ENCODE peak calls at places on chromosomes 3 and 15, in nine cellular contexts. One of them, this sample, is unnamed.

GRCh38 chr3:66763294-66763693 is 234.8 kb upstream of the KBTBD8 start:
- DNase-seq in keratinocyte: peak
- DNase-seq in Peyer's patch: no peak
- DNase-seq in psoas muscle: no peak
- DNase-seq in NB4: no peak
- DNase-seq in fibroblast of pulmonary artery: peak
- DNase-seq in fibroblast of mammary gland: peak
- DNase-seq in IMR-90: peak
- DNase-seq in mammary epithelial cell: peak
- DNase-seq in this sample: no peak

GRCh38 chr3:141275032-141275422 is 43.4 kb downstream of the PXYLP1 start:
- DNase-seq in fibroblast of pulmonary artery: no peak
- DNase-seq in Peyer's patch: no peak
- DNase-seq in fibroblast of mammary gland: peak
- DNase-seq in psoas muscle: no peak
- DNase-seq in mammary epithelial cell: peak
- DNase-seq in keratinocyte: peak
- DNase-seq in IMR-90: peak
- DNase-seq in NB4: peak
- DNase-seq in this sample: no peak

GRCh38 chr3:188558343-188559068 is 404.5 kb downstream of the LPP start:
- DNase-seq in NB4: no peak
- DNase-seq in fibroblast of pulmonary artery: peak
- DNase-seq in fibroblast of mammary gland: peak
- DNase-seq in mammary epithelial cell: no peak
- DNase-seq in Peyer's patch: no peak
- DNase-seq in IMR-90: peak
- DNase-seq in psoas muscle: no peak
- DNase-seq in keratinocyte: no peak
- DNase-seq in this sample: no peak

GRCh38 chr15:76309561-76310330 is 1.5 kb downstream of the ETFA start:
- DNase-seq in NB4: no peak
- DNase-seq in mammary epithelial cell: no peak
- DNase-seq in IMR-90: no peak
- DNase-seq in psoas muscle: no peak
- DNase-seq in keratinocyte: no peak
- DNase-seq in fibroblast of pulmonary artery: peak
- DNase-seq in fibroblast of mammary gland: peak
- DNase-seq in Peyer's patch: no peak
- DNase-seq in this sample: peak

GRCh38 chr3:99674086-99674789 is 35.8 kb downstream of the COL8A1 start:
- DNase-seq in fibroblast of mammary gland: no peak
- DNase-seq in NB4: no peak
- DNase-seq in keratinocyte: no peak
- DNase-seq in Peyer's patch: no peak
- DNase-seq in psoas muscle: no peak
- DNase-seq in fibroblast of pulmonary artery: peak
- DNase-seq in mammary epithelial cell: peak
- DNase-seq in IMR-90: peak
- DNase-seq in this sample: peak

GRCh38 chr3:36944012-36944640 is 728 bp downstream of the TRANK1 start:
- DNase-seq in IMR-90: peak
- DNase-seq in psoas muscle: peak
- DNase-seq in Peyer's patch: peak
- DNase-seq in fibroblast of mammary gland: peak
- DNase-seq in NB4: peak
- DNase-seq in keratinocyte: no peak
- DNase-seq in mammary epithelial cell: peak
- DNase-seq in fibroblast of pulmonary artery: peak
- DNase-seq in this sample: peak

GRCh38 chr3:100030346-100030745 is 84.0 kb downstream of the FILIP1L start:
- DNase-seq in Peyer's patch: no peak
- DNase-seq in mammary epithelial cell: peak
- DNase-seq in IMR-90: peak
- DNase-seq in keratinocyte: no peak
- DNase-seq in psoas muscle: no peak
- DNase-seq in fibroblast of mammary gland: peak
- DNase-seq in NB4: no peak
- DNase-seq in fibroblast of pulmonary artery: no peak
- DNase-seq in this sample: no peak

GRCh38 chr15:92845109-92845508 is 55.0 kb upstream of the CHD2 start:
- DNase-seq in keratinocyte: no peak
- DNase-seq in IMR-90: peak
- DNase-seq in NB4: peak
- DNase-seq in psoas muscle: no peak
- DNase-seq in fibroblast of mammary gland: peak
- DNase-seq in Peyer's patch: no peak
- DNase-seq in fibroblast of pulmonary artery: peak
- DNase-seq in mammary epithelial cell: peak
- DNase-seq in this sample: no peak

GRCh38 chr15:25543156-25543555 is 104.3 kb upstream of the UBE3A start:
- DNase-seq in mammary epithelial cell: no peak
- DNase-seq in fibroblast of mammary gland: peak
- DNase-seq in keratinocyte: no peak
- DNase-seq in psoas muscle: no peak
- DNase-seq in NB4: no peak
- DNase-seq in IMR-90: peak
- DNase-seq in Peyer's patch: no peak
- DNase-seq in fibroblast of pulmonary artery: peak
- DNase-seq in this sample: no peak

GRCh38 chr3:96813820-96814580 is 394 bp upstream of the EPHA6 start:
- DNase-seq in IMR-90: peak
- DNase-seq in mammary epithelial cell: peak
- DNase-seq in fibroblast of mammary gland: peak
- DNase-seq in Peyer's patch: no peak
- DNase-seq in fibroblast of pulmonary artery: peak
- DNase-seq in psoas muscle: peak
- DNase-seq in NB4: no peak
- DNase-seq in keratinocyte: no peak
- DNase-seq in this sample: peak

GRCh38 chr3:140572334-140572733 is 105.5 kb upstream of the TRIM42 start:
- DNase-seq in mammary epithelial cell: no peak
- DNase-seq in keratinocyte: no peak
- DNase-seq in fibroblast of mammary gland: no peak
- DNase-seq in IMR-90: no peak
- DNase-seq in NB4: no peak
- DNase-seq in Peyer's patch: no peak
- DNase-seq in psoas muscle: no peak
- DNase-seq in fibroblast of pulmonary artery: no peak
- DNase-seq in this sample: no peak

DNA sequence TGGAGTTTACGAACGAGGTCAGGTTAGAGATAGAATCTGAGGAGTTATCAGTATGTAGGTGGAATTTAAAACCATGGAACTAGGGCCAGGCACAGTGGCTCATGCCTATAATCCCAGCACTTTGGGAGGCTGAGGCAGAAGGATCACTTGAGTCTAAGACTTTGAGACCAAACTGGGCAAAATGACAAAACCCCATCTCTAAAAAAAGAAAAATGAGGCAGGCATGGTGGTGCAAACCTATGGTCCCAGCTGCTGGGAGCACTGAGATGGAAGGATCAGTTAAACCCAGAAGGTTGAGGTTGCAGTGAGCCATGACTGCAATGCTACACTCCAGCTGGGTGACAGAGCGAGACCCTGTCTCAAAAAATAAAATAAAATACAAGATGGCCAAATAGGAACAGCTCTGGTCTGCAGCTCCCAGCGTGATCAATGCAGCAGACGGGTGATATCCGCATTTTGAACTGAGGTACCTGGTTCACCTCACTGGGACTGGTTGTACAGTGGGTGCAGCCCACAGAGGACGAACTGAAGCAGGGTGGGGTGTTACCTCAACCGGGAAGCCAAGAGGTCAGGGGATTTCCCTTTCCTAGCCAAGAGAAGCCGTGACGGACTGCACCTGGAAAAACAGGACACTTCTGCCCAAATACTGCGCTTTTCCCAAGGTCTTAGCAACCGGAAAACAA is 33.3 kb downstream of the ZMAT3 start:
- DNase-seq in fibroblast of pulmonary artery: no peak
- DNase-seq in fibroblast of mammary gland: no peak
- DNase-seq in Peyer's patch: no peak
- DNase-seq in NB4: no peak
- DNase-seq in IMR-90: no peak
- DNase-seq in psoas muscle: no peak
- DNase-seq in keratinocyte: no peak
- DNase-seq in mammary epithelial cell: no peak
- DNase-seq in this sample: no peak
- H3K4me3 ChIP-seq in fibroblast of pulmonary artery: no peak
- H3K4me3 ChIP-seq in fibroblast of mammary gland: no peak
- H3K4me3 ChIP-seq in Peyer's patch: no peak
- H3K4me3 ChIP-seq in NB4: no peak
- H3K4me3 ChIP-seq in IMR-90: no peak
- H3K4me3 ChIP-seq in psoas muscle: no peak
- H3K4me3 ChIP-seq in keratinocyte: no peak
- H3K4me3 ChIP-seq in mammary epithelial cell: no peak
- H3K4me3 ChIP-seq in this sample: no peak

GRCh38 chr3:133451309-133451708 is 51.5 kb downstream of the BFSP2 start:
- DNase-seq in psoas muscle: no peak
- DNase-seq in keratinocyte: no peak
- DNase-seq in IMR-90: no peak
- DNase-seq in fibroblast of pulmonary artery: no peak
- DNase-seq in mammary epithelial cell: no peak
- DNase-seq in NB4: no peak
- DNase-seq in Peyer's patch: no peak
- DNase-seq in fibroblast of mammary gland: no peak
- DNase-seq in this sample: no peak

GRCh38 chr3:133452603-133453313 is 52.9 kb downstream of the BFSP2 start:
- DNase-seq in Peyer's patch: no peak
- DNase-seq in IMR-90: no peak
- DNase-seq in fibroblast of mammary gland: no peak
- DNase-seq in fibroblast of pulmonary artery: no peak
- DNase-seq in keratinocyte: no peak
- DNase-seq in mammary epithelial cell: no peak
- DNase-seq in NB4: no peak
- DNase-seq in psoas muscle: no peak
- DNase-seq in this sample: no peak

GRCh38 chr3:133455960-133456359 is 56.1 kb downstream of the BFSP2 start:
- DNase-seq in NB4: peak
- DNase-seq in mammary epithelial cell: peak
- DNase-seq in keratinocyte: no peak
- DNase-seq in fibroblast of pulmonary artery: no peak
- DNase-seq in fibroblast of mammary gland: no peak
- DNase-seq in psoas muscle: no peak
- DNase-seq in IMR-90: no peak
- DNase-seq in Peyer's patch: no peak
- DNase-seq in this sample: no peak

GRCh38 chr3:133455281-133455680 is 55.4 kb downstream of the BFSP2 start:
- DNase-seq in psoas muscle: no peak
- DNase-seq in fibroblast of pulmonary artery: no peak
- DNase-seq in Peyer's patch: no peak
- DNase-seq in keratinocyte: no peak
- DNase-seq in fibroblast of mammary gland: no peak
- DNase-seq in mammary epithelial cell: no peak
- DNase-seq in IMR-90: no peak
- DNase-seq in NB4: no peak
- DNase-seq in this sample: no peak

DNA sequence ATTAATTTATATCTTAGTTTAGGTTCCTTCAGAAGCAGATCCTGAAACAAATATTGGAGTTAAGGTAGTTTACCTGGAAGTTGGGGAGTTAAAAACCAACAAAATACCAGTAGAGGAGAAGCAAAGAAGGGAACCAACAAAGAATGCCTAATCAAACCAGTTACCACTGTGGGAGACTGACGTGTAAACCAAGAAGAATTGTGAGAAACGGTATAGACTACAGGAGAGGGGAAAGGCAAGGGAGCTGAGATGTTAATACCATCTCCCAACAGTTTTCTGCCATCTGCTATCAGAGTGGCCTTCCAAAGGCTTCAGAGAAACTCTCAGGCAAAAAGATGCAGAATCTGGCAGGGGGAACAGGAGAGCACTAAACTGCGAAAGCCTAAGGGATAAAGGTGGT is 53.5 kb downstream of the BFSP2 start:
- DNase-seq in fibroblast of pulmonary artery: no peak
- DNase-seq in mammary epithelial cell: no peak
- DNase-seq in psoas muscle: no peak
- DNase-seq in NB4: no peak
- DNase-seq in IMR-90: no peak
- DNase-seq in keratinocyte: no peak
- DNase-seq in Peyer's patch: no peak
- DNase-seq in fibroblast of mammary gland: no peak
- DNase-seq in this sample: no peak
- H3K4me3 ChIP-seq in fibroblast of pulmonary artery: no peak
- H3K4me3 ChIP-seq in mammary epithelial cell: no peak
- H3K4me3 ChIP-seq in psoas muscle: no peak
- H3K4me3 ChIP-seq in NB4: no peak
- H3K4me3 ChIP-seq in IMR-90: no peak
- H3K4me3 ChIP-seq in keratinocyte: no peak
- H3K4me3 ChIP-seq in Peyer's patch: no peak
- H3K4me3 ChIP-seq in fibroblast of mammary gland: no peak
- H3K4me3 ChIP-seq in this sample: no peak

DNA sequence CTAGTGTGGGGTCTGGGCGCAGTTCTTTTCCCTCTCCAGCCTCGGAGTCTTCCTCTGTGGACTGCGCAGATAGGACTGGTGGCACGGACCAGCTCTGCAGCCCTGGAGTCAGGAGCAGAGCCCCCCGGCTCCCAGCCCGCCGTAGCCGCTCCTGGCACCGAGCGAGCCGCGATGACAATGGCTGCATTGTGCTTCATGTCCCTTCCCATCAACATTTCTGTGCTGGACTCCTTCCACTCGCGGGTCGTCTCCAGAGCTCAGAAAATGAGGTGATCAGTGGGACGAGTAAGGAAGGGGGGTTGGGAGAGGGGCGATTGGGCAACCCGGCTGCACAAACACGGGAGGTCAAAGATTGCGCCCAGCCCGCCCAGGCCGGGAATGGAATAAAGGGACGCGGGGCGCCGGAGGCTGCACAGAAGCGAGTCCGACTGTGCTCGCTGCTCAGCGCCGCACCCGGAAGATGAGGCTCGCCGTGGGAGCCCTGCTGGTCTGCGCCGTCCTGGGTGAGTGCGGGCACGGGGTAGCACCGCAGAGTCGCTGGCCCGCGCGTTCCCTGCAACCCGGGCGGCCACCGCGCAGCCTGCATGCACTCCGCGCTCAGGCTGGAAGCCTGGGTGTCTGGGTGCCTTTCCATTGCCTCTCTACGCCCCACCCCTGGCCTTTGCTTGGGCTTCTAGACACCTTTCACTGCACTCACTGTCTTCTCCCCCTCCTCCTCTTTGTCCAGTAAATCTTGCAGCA is at the start of gene TF:
- DNase-seq in psoas muscle: no peak
- DNase-seq in IMR-90: no peak
- DNase-seq in NB4: no peak
- DNase-seq in Peyer's patch: no peak
- DNase-seq in fibroblast of mammary gland: no peak
- DNase-seq in fibroblast of pulmonary artery: no peak
- DNase-seq in keratinocyte: no peak
- DNase-seq in mammary epithelial cell: no peak
- DNase-seq in this sample: no peak
- H3K4me3 ChIP-seq in psoas muscle: peak
- H3K4me3 ChIP-seq in IMR-90: no peak
- H3K4me3 ChIP-seq in NB4: no peak
- H3K4me3 ChIP-seq in Peyer's patch: no peak
- H3K4me3 ChIP-seq in fibroblast of mammary gland: no peak
- H3K4me3 ChIP-seq in fibroblast of pulmonary artery: no peak
- H3K4me3 ChIP-seq in keratinocyte: no peak
- H3K4me3 ChIP-seq in mammary epithelial cell: no peak
- H3K4me3 ChIP-seq in this sample: no peak

DNA sequence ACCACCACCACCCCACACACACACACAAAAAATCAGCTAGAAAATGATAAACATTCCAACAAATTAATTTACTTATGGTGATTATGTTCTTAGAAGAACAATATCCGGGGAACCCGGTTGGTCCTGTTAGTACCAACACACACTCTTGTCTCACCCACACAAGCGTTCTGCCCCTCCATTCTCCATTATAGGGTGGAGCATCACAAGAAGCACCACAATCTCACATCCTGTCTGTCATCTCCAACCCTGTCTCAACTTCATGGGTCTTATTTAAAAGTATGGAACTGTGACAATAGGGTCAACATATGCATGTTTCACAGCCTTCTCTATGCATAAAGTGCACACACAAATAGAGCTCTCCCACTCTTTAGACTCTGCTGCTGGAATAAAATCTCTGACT is 5.6 kb downstream of the GSK3B start:
- DNase-seq in mammary epithelial cell: no peak
- DNase-seq in psoas muscle: no peak
- DNase-seq in Peyer's patch: no peak
- DNase-seq in IMR-90: no peak
- DNase-seq in NB4: no peak
- DNase-seq in fibroblast of mammary gland: no peak
- DNase-seq in keratinocyte: no peak
- DNase-seq in fibroblast of pulmonary artery: no peak
- DNase-seq in this sample: no peak
- H3K4me3 ChIP-seq in mammary epithelial cell: peak
- H3K4me3 ChIP-seq in psoas muscle: peak
- H3K4me3 ChIP-seq in Peyer's patch: no peak
- H3K4me3 ChIP-seq in IMR-90: no peak
- H3K4me3 ChIP-seq in NB4: peak
- H3K4me3 ChIP-seq in fibroblast of mammary gland: no peak
- H3K4me3 ChIP-seq in keratinocyte: peak
- H3K4me3 ChIP-seq in fibroblast of pulmonary artery: no peak
- H3K4me3 ChIP-seq in this sample: no peak